ENCODE peak calls at places on chromosome 14, in six cellular contexts. R, I, J, S, E and V are unnamed samples.

GRCh38 chr14:106141242-106142220 is 615.1 kb downstream of the TMEM121 start:
- DNase-seq in R (no peak), J (peak; percentile 14), I (no peak), S (no peak), E (no peak), V (no peak)

GRCh38 chr14:100673807-100674154 is 52.9 kb upstream of the DLK1 start:
- DNase-seq in S (no peak), R (no peak), J (no peak), I (no peak), E (no peak), V (no peak)

GRCh38 chr14:26598081-26598671 is 343 bp upstream of the NOVA1 start:
- DNase-seq in J (peak; percentile 12), I (peak; percentile 57), S (peak; percentile 66), R (peak; percentile 69), E (peak; percentile 92), V (peak; percentile 64)

GRCh38 chr14:65594153-65594881 is 181.8 kb downstream of the FUT8 start:
- DNase-seq in S (no peak), E (no peak), I (peak; percentile 72), R (no peak), J (no peak), V (peak; percentile 38)

GRCh38 chr14:66117600-66117999 is 368.6 kb upstream of the CCDC196 start:
- DNase-seq in R (no peak), E (peak; percentile 80), J (no peak), S (no peak), I (no peak), V (no peak)

GRCh38 chr14:93011650-93012317 is 88.8 kb downstream of the CHGA start:
- DNase-seq in S (no peak), J (no peak), E (no peak), R (no peak), I (no peak), V (no peak)

GRCh38 chr14:100748403-100748802 is 21.7 kb downstream of the DLK1 start:
- DNase-seq in E (no peak), I (no peak), S (no peak), J (no peak), R (no peak), V (no peak)

GRCh38 chr14:66645716-66646115 is 137.8 kb downstream of the GPHN start:
- DNase-seq in J (no peak), R (no peak), S (no peak), E (peak; percentile 62), I (no peak), V (no peak)

GRCh38 chr14:74733241-74733640 is 20.3 kb downstream of the FCF1 start:
- DNase-seq in E (no peak), R (no peak), I (no peak), S (no peak), J (no peak), V (no peak)

GRCh38 chr14:52950898-52951729 is at the start of gene FERMT2:
- DNase-seq in R (peak; percentile 84), E (peak; percentile 87), I (peak; percentile 86), S (peak; percentile 80), J (peak; percentile 45), V (peak; percentile 86)

GRCh38 chr14:74207943-74208342 is 31.3 kb upstream of the VSX2 start:
- DNase-seq in S (no peak), R (no peak), E (no peak), I (no peak), J (no peak), V (no peak)

GRCh38 chr14:29085546-29085945 is 319.0 kb downstream of the FOXG1 start:
- DNase-seq in I (no peak), E (no peak), R (no peak), J (no peak), S (no peak), V (no peak)

GRCh38 chr14:36553650-36554260 is 28.7 kb downstream of the NKX2-8 start:
- DNase-seq in S (no peak), R (no peak), E (peak; percentile 49), J (peak; percentile 36), I (no peak), V (peak; percentile 27)

GRCh38 chr14:36069535-36069900 is 107.0 kb downstream of the PTCSC3 start:
- DNase-seq in J (peak; percentile 48), E (peak; percentile 37), R (no peak), I (peak; percentile 32), S (no peak), V (peak; percentile 7)

GRCh38 chr14:88258026-88258425 is 65.0 kb downstream of the KCNK10 start:
- DNase-seq in S (no peak), R (no peak), E (no peak), I (no peak), J (no peak), V (no peak)

GRCh38 chr14:93009471-93010117 is 86.6 kb downstream of the CHGA start:
- DNase-seq in E (no peak), I (no peak), R (no peak), J (no peak), S (no peak), V (no peak)

GRCh38 chr14:66078031-66078430 is 408.1 kb upstream of the CCDC196 start:
- DNase-seq in S (no peak), R (no peak), J (no peak), I (no peak), E (peak; percentile 23), V (no peak)

GRCh38 chr14:103871596-103872480 is 24.5 kb upstream of the PPP1R13B start:
- DNase-seq in S (peak; percentile 54), E (no peak), R (peak; percentile 91), I (peak; percentile 91), J (peak; percentile 76), V (peak; percentile 82)
- TF ChIP-seq POLR2AphosphoS5 in S (no peak), E (no peak), R (peak; percentile 65), I (peak; percentile 68), J (no peak), V (peak; percentile 79)

DNA sequence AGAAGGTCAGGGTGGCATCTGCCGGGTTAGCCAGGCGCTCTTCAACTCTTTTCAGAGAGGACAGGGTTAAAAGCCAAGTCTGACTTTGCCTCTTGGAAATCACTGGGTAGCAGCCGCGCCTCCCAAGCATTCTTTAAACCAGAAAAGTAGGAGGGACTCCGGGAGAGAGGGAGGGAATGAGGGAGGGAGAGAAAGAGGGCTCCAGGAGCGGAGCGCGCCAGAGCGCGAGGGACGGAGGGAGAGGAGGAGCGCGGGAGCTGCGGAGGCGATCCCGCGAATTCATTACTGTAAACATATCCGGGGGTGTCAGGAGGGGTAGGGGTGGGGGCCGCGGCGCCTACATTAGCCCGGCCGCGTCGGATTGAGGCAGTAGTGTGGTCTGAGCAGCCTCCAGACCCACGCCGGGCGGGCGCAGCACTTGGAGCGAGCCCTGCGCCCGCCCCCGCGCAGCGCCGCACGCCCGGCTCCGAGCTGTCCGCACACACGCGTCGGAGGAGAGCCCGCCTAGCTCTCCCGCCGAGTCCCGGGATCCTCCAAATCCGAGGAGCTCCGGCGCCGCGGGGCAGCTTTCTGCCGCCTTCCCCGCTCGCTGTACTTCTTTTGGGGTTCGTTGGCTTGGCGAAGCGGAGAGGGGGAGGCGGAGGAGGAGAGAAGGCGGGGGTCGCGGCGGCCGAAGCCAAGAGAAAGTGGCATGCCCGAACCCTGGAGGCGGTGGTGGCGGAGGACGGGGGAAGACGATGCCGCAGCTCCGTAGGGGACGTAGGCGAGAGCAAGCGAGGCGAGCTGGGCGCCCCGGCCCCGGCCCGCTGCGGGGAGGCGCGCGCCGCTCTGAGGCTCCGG is 3.3 kb downstream of the FLRT2 start:
- DNase-seq in J (no peak), E (peak; percentile 88), I (peak; percentile 31), R (no peak), S (peak; percentile 32), V (peak; percentile 25)
- TF ChIP-seq POLR2A in J (no peak), E (peak; percentile 84), I (no peak), R (no peak), S (no peak), V (no peak)

GRCh38 chr14:50550294-50550693 is 9.7 kb upstream of the ATL1 start:
- DNase-seq in R (no peak), I (no peak), E (no peak), S (no peak), J (no peak), V (no peak)

DNA sequence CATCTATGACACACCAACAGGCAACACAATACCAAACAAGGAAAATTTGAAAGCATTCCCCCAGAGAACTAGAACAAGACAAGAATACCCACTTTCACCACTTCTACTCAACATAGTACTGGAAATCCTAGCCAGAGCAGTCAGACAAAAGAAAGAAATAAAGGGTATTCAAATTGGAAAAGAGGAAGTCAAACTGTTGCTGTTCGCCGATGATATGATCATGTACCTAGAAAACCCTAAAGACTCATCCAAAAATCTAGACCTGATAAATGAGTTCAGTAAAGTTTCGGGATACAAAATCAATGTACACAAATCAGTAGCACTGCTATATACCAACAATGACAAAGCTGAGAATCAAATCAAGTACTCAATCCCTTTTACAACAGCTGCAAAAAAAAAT is 8.1 kb upstream of the ATL1 start:
- DNase-seq in S (no peak), E (no peak), R (no peak), J (no peak), I (no peak), V (no peak)
- TF ChIP-seq POLR2AphosphoS5 in S (no peak), E (no peak), R (no peak), J (no peak), I (no peak), V (no peak)

DNA sequence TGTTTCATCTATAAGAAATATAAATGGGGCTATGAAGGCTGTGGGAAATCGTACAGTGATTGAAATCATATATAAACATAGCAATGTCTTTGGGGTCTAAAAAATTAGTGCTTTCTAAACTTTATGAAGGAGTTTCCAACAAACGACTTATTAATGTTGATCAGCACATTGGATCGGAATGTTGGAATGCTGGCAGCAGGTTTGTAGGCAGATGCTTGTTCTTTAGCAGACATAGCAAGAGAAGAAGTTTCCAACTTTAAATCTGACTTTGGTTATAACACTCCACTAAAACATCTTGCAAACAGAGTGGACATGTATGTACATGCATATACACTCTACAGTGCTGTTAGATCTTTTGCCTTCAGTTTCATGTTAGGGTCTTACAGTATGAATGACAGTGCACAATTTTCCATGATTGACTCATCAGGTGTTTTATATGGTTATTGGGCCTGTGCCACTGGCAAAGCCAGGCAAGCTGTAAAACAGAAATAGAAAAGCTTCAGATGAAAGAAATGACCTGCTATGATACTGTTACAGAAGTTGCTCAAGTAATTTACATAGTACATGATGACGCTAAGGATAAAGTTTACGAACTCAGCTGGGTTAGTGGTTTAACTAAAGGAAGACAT is 14.2 kb upstream of the DHRS7 start:
- DNase-seq in E (no peak), J (no peak), R (no peak), I (no peak), S (no peak), V (no peak)
- TF ChIP-seq POLR2A in E (no peak), J (no peak), R (no peak), I (no peak), S (no peak), V (no peak)

DNA sequence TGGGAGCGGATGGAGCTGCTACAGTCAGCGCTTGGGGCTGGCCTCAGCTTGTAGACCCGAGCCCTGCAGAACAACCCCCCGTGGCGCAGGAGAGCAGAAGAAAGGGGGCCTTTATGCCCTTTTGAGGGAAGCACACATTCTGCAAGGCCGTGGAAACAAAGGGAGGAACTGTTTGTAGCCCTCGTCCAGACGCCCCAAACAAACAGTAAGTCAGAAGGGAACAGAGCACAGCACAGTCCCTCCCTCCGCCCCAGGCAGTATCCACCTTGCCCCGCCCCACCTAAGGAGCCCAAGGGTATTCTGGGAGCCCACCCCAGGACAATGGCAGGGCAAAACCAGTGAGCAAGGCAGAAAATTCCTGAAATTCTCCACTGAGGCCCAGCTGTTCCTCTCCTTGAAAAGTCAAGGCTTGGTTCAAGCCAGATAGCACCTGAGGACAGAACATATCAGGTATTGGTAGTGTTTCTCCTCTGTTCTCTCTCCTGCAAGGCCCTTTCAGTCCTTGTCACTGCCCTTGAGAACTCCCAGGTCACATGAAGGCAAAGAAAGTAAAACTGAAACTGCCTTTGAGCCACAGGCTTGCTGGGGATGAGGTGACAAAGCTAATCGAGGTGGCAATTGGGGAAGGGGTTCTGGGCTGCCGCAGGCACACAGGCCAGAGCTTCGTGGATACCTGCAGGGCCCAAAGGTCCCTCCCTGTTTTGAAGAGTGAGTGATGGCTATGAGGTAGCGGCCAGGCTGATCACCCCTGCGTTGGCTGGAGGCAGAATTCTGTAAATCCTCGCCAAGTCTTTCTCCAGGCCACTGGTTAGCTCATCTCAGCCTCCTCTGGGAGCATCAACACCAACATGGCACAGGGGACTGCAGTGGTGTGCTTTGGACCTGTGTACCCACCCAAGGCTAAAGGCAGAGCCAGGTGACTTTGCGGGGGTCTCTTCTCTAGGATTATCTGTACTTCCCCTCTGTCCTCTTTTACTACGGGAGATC is 499 bp downstream of the DGLUCY start:
- DNase-seq in S (peak; percentile 68), E (peak; percentile 91), R (peak; percentile 85), J (peak; percentile 78), I (peak; percentile 66), V (peak; percentile 72)
- TF ChIP-seq POLR2AphosphoS5 in S (no peak), E (peak; percentile 70), R (peak; percentile 90), J (no peak), I (peak; percentile 92), V (peak; percentile 83)